ENCODE peak calls at places on chromosomes 6 and 20, in eight cellular contexts. Y is CD8-positive, alpha-beta T cell; V is fibroblast of lung; Q is Peyer's patch; G is A549; N is GM23248; D is tibial artery; W is psoas muscle. X is an unnamed sample. For H3K9me3, the result is how much of the 10 kb centered on the place peaks cover.

GRCh38 chr6:18410412-18410811 is 23.3 kb downstream of the RNF144B start:
- DNase-seq in Y (no peak), D (no peak), V (no peak), G (no peak), Q (no peak), W (no peak), N (no peak), X (no peak)

GRCh38 chr6:21595951-21596378 is 2.4 kb downstream of the SOX4 start:
- DNase-seq in N (peak), Q (no peak), V (no peak), D (no peak), Y (no peak), G (no peak), W (peak), X (peak)

GRCh38 chr6:129671442-129672344 is 38.3 kb downstream of the ARHGAP18 start:
- DNase-seq in Q (peak), V (no peak), Y (peak), N (no peak), D (no peak), W (no peak), G (no peak), X (no peak)

GRCh38 chr6:56851541-56852248 is 103.2 kb upstream of the BEND6 start:
- DNase-seq in V (peak), Q (peak), D (peak), G (peak), N (peak), Y (no peak), W (peak), X (no peak)

GRCh38 chr6:166106076-166106686 is 61.5 kb downstream of the TBXT start:
- DNase-seq in D (peak), Q (peak), W (peak), N (peak), Y (peak), V (peak), G (peak), X (peak)

GRCh38 chr20:45518282-45518681 is 2.9 kb upstream of the SPINT3 start:
- DNase-seq in W (no peak), Q (no peak), Y (no peak), V (no peak), N (peak), D (no peak), G (no peak), X (no peak)

GRCh38 chr6:118932421-118932820 is 2.5 kb downstream of the MCM9 start:
- DNase-seq in D (no peak), N (no peak), W (no peak), Y (no peak), Q (no peak), G (no peak), V (no peak), X (no peak)

GRCh38 chr6:165597821-165598220 is 65.2 kb downstream of the PDE10A start:
- DNase-seq in G (no peak), V (no peak), Y (no peak), Q (no peak), D (no peak), N (no peak), W (no peak), X (no peak)

GRCh38 chr20:40481337-40481736 is 207.7 kb downstream of the MAFB start:
- DNase-seq in V (no peak), Q (no peak), G (no peak), W (no peak), Y (no peak), N (peak), D (no peak), X (no peak)

GRCh38 chr6:85135376-85136094 is 314.3 kb upstream of the NT5E start:
- DNase-seq in Y (no peak), V (peak), W (no peak), D (no peak), G (no peak), N (peak), Q (no peak), X (no peak)

GRCh38 chr20:12079490-12079889 is 161.8 kb downstream of the BTBD3 start:
- DNase-seq in N (no peak), W (no peak), Q (no peak), Y (no peak), V (no peak), G (no peak), D (no peak), X (no peak)

GRCh38 chr6:33962186-33962585 is 158.4 kb upstream of the MLN start:
- DNase-seq in G (no peak), D (no peak), N (peak), W (no peak), Q (peak), Y (no peak), V (peak), X (no peak)

GRCh38 chr6:12355354-12355753 is 65.2 kb downstream of the EDN1 start:
- DNase-seq in W (no peak), Q (no peak), V (no peak), D (no peak), G (no peak), N (no peak), Y (no peak), X (no peak)
- H3K9me3 ChIP-seq in W (under half), Q (under half), V (under half), D (under half), G (under half), N (under half), Y (under half), X (under half)

GRCh38 chr20:56289652-56290051 is 41.1 kb downstream of the MC3R start:
- DNase-seq in N (no peak), G (no peak), V (no peak), W (no peak), D (no peak), Q (no peak), Y (no peak), X (no peak)
- H3K9me3 ChIP-seq in N (under half), G (under half), V (under half), W (under half), D (under half), Q (under half), Y (under half), X (under half)

GRCh38 chr6:127147576-127147975 is 29.1 kb downstream of the RSPO3 start:
- DNase-seq in D (no peak), V (no peak), N (peak), Q (no peak), G (no peak), Y (no peak), W (no peak), X (no peak)
- H3K9me3 ChIP-seq in D (under half), V (under half), N (under half), Q (under half), G (under half), Y (under half), W (under half), X (under half)

GRCh38 chr6:99024089-99024488 is 76.3 kb upstream of the FBXL4 start:
- DNase-seq in D (no peak), W (no peak), Q (no peak), Y (no peak), N (no peak), G (no peak), V (no peak), X (no peak)
- H3K9me3 ChIP-seq in D (under half), W (under half), Q (under half), Y (under half), N (under half), G (under half), V (under half), X (under half)

GRCh38 chr6:168376811-168377480 is 57.4 kb upstream of the DACT2 start:
- DNase-seq in V (no peak), G (no peak), D (peak), Y (no peak), N (no peak), W (peak), Q (no peak), X (no peak)
- H3K9me3 ChIP-seq in V (under half), G (under half), D (under half), Y (under half), N (under half), W (under half), Q (under half), X (under half)

X was measured in heart right ventricle.